ENCODE peak calls at places on chromosomes 2 and 18, in seven cellular contexts. T is epithelial cell of esophagus; P is fibroblast of the aortic adventitia; L is GM19239; U is T-helper 1 cell; E is activated CD8-positive, alpha-beta T cell treated with anti-CD3 and anti-CD28 coated beads for 36 hours; W is DMS153. G is an unnamed sample.

GRCh38 chr2:48600917-48601316 is 16.7 kb upstream of the GTF2A1L start:
- DNase-seq in E (no peak), T (peak), U (no peak), P (peak), W (no peak), L (no peak), G (peak)

GRCh38 chr2:100821255-100821912 is 1.4 kb downstream of the NPAS2 start:
- DNase-seq in U (no peak), W (no peak), E (no peak), P (peak), L (no peak), T (no peak), G (peak)

GRCh38 chr2:218405365-218406208 is 5.9 kb downstream of the CTDSP1 start:
- DNase-seq in E (peak), T (no peak), W (no peak), P (no peak), L (no peak), U (no peak), G (peak)

GRCh38 chr18:45722899-45723298 is 1.1 kb upstream of the SLC14A1 start:
- DNase-seq in L (peak), E (peak), T (peak), W (peak), P (peak), U (peak), G (peak)

GRCh38 chr2:131040661-131041401 is 52.4 kb downstream of the FAM168B start:
- DNase-seq in U (no peak), W (no peak), P (no peak), L (no peak), T (no peak), E (peak), G (peak)

GRCh38 chr2:236545248-236545658 is 24.4 kb upstream of the ACKR3 start:
- DNase-seq in E (no peak), L (no peak), P (no peak), T (no peak), U (no peak), W (no peak), G (no peak)

GRCh38 chr2:127145255-127145899 is 38.4 kb upstream of the BIN1 start:
- DNase-seq in E (no peak), U (no peak), T (peak), W (no peak), P (peak), L (no peak), G (peak)

GRCh38 chr2:198054299-198054698 is 249.9 kb downstream of the PLCL1 start:
- DNase-seq in W (no peak), E (peak), T (peak), L (peak), U (peak), P (peak), G (peak)

GRCh38 chr2:230599854-230600253 is 112.8 kb upstream of the CAB39 start:
- DNase-seq in E (no peak), T (no peak), L (no peak), P (no peak), U (no peak), W (no peak), G (no peak)

GRCh38 chr2:102005449-102005848 is 13.7 kb downstream of the IL1R2 start:
- DNase-seq in W (no peak), U (no peak), T (no peak), E (no peak), L (no peak), P (no peak), G (no peak)

GRCh38 chr2:127429291-127429690 is 11.1 kb downstream of the PROC start:
- DNase-seq in U (no peak), L (no peak), W (no peak), P (no peak), E (no peak), T (no peak), G (no peak)

GRCh38 chr2:118970396-118971135 is 28.6 kb downstream of the MARCO start:
- DNase-seq in T (peak), W (no peak), P (no peak), L (no peak), E (no peak), U (no peak), G (no peak)

GRCh38 chr2:143383016-143383415 is 253.8 kb downstream of the ARHGAP15 start:
- DNase-seq in L (no peak), E (no peak), W (no peak), U (no peak), P (no peak), T (no peak), G (no peak)

GRCh38 chr2:215507836-215508235 is 72.0 kb upstream of the FN1 start:
- DNase-seq in T (no peak), P (no peak), W (no peak), L (no peak), E (peak), U (no peak), G (no peak)

GRCh38 chr2:20916604-20917286 is 93.8 kb upstream of the LDAH start:
- DNase-seq in E (no peak), P (peak), T (peak), L (no peak), W (no peak), U (no peak), G (peak)

GRCh38 chr2:222861411-222862067 is 703 bp downstream of the ACSL3 start:
- DNase-seq in U (no peak), T (peak), E (peak), L (peak), W (no peak), P (no peak), G (no peak)

GRCh38 chr2:26540977-26541376 is 63.1 kb upstream of the OTOF start:
- DNase-seq in T (no peak), L (no peak), W (peak), P (no peak), E (no peak), U (no peak), G (no peak)

GRCh38 chr2:173231042-173231441 is 123.6 kb upstream of the CDCA7 start:
- DNase-seq in E (no peak), U (no peak), W (peak), P (no peak), T (no peak), L (no peak), G (no peak)

GRCh38 chr2:122055541-122055940 is 300.1 kb downstream of the TSN start:
- DNase-seq in T (no peak), L (no peak), U (no peak), P (no peak), W (no peak), E (no peak), G (no peak)

GRCh38 chr2:183284606-183285005 is 160.4 kb downstream of the NUP35 start:
- DNase-seq in P (peak), L (no peak), U (no peak), E (no peak), W (no peak), T (peak), G (peak)

GRCh38 chr2:84969511-84970265 is 1.3 kb upstream of the KCMF1 start:
- DNase-seq in L (no peak), W (no peak), U (peak), T (no peak), P (peak), E (peak), G (no peak)

GRCh38 chr2:185857676-185858075 is 119.1 kb downstream of the FSIP2 start:
- DNase-seq in P (no peak), E (no peak), T (peak), L (no peak), W (no peak), U (no peak), G (no peak)

GRCh38 chr2:40639294-40639693 is 187.4 kb upstream of the SLC8A1 start:
- DNase-seq in E (no peak), L (no peak), T (no peak), P (no peak), U (no peak), W (no peak), G (no peak)

GRCh38 chr18:56307771-56308170 is 330.6 kb downstream of the TXNL1 start:
- DNase-seq in P (no peak), W (no peak), E (no peak), L (no peak), U (no peak), T (no peak), G (no peak)

GRCh38 chr18:8443505-8443904 is 165.7 kb upstream of the RAB12 start:
- DNase-seq in E (no peak), P (peak), L (no peak), T (peak), U (no peak), W (no peak), G (peak)

GRCh38 chr18:76821875-76822509 is 365 bp upstream of the ZNF236 start:
- DNase-seq in U (peak), T (peak), P (peak), L (peak), E (peak), W (peak), G (peak)

GRCh38 chr2:109238580-109238979 is 109.6 kb downstream of the SH3RF3 start:
- DNase-seq in P (peak), E (peak), T (peak), W (no peak), L (peak), U (no peak), G (peak)

GRCh38 chr2:151999058-151999457 is 99.8 kb downstream of the CACNB4 start:
- DNase-seq in L (peak), U (peak), T (peak), W (peak), P (peak), E (peak), G (peak)

GRCh38 chr18:24189007-24189528 is 50.2 kb downstream of the CABYR start:
- DNase-seq in P (peak), T (no peak), L (no peak), W (no peak), U (no peak), E (no peak), G (no peak)

GRCh38 chr2:191247381-191248057 is 2.3 kb downstream of the MYO1B start:
- DNase-seq in L (no peak), P (peak), W (no peak), T (peak), U (no peak), E (no peak), G (peak)

GRCh38 chr2:24866946-24867345 is 53.1 kb downstream of the ADCY3 start:
- DNase-seq in U (no peak), E (no peak), L (no peak), T (no peak), P (no peak), W (no peak), G (no peak)

GRCh38 chr18:2111456-2111855 is 459.8 kb downstream of the METTL4 start:
- DNase-seq in L (no peak), T (peak), U (no peak), E (no peak), W (no peak), P (peak), G (peak)

GRCh38 chr2:11624893-11625292 is 45.1 kb downstream of the NTSR2 start:
- DNase-seq in P (no peak), E (no peak), T (no peak), U (no peak), L (no peak), W (no peak), G (no peak)

GRCh38 chr18:43774497-43774896 is 497.2 kb upstream of the SYT4 start:
- DNase-seq in W (no peak), L (no peak), P (no peak), E (no peak), T (peak), U (no peak), G (no peak)

GRCh38 chr18:22066083-22066485 is 103.3 kb upstream of the GATA6 start:
- DNase-seq in L (no peak), T (no peak), W (no peak), E (no peak), U (no peak), P (no peak), G (no peak)

GRCh38 chr2:188369365-188369764 is 77.7 kb downstream of the GULP1 start:
- DNase-seq in L (peak), P (peak), T (peak), W (no peak), U (no peak), E (peak), G (peak)

GRCh38 chr18:36297419-36298112 is at the start of gene FHOD3:
- DNase-seq in P (peak), T (peak), U (no peak), L (peak), E (peak), W (peak), G (peak)

GRCh38 chr2:95004702-95005101 is 20.8 kb upstream of the MAL start:
- DNase-seq in P (no peak), W (no peak), T (no peak), L (no peak), E (peak), U (no peak), G (no peak)

G was measured in foreskin fibroblast.